ENCODE peak calls at places on chromosome 5, in six cellular contexts. One of them, this sample, is unnamed.

GRCh38 chr5:34490501-34491250 is 165.5 kb upstream of the RAI14 start:
- DNase-seq in central memory CD4-positive, alpha-beta T cell: no peak
- DNase-seq in LoVo: no peak
- DNase-seq in activated naive CD8-positive, alpha-beta T cell treated with anti-CD3 and anti-CD28 coated beads for 36 hours: no peak
- DNase-seq in GM04503: no peak
- DNase-seq in kidney tubule cell: no peak
- DNase-seq in this sample: no peak

GRCh38 chr5:78638423-78638822 is 10.1 kb downstream of the LHFPL2 start:
- DNase-seq in GM04503: peak; percentile 96
- DNase-seq in activated naive CD8-positive, alpha-beta T cell treated with anti-CD3 and anti-CD28 coated beads for 36 hours: no peak
- DNase-seq in LoVo: peak; percentile 56
- DNase-seq in central memory CD4-positive, alpha-beta T cell: no peak
- DNase-seq in kidney tubule cell: peak; percentile 100
- DNase-seq in this sample: peak; percentile 63

GRCh38 chr5:180172447-180173197 is 36.4 kb downstream of the RASGEF1C start:
- DNase-seq in kidney tubule cell: no peak
- DNase-seq in GM04503: no peak
- DNase-seq in central memory CD4-positive, alpha-beta T cell: no peak
- DNase-seq in LoVo: no peak
- DNase-seq in activated naive CD8-positive, alpha-beta T cell treated with anti-CD3 and anti-CD28 coated beads for 36 hours: no peak
- DNase-seq in this sample: no peak

GRCh38 chr5:527646-528591 is 3.7 kb upstream of the SLC9A3 start:
- DNase-seq in central memory CD4-positive, alpha-beta T cell: no peak
- DNase-seq in kidney tubule cell: no peak
- DNase-seq in GM04503: no peak
- DNase-seq in LoVo: no peak
- DNase-seq in activated naive CD8-positive, alpha-beta T cell treated with anti-CD3 and anti-CD28 coated beads for 36 hours: peak; percentile 46
- DNase-seq in this sample: no peak

GRCh38 chr5:4855889-4856288 is 284.2 kb upstream of the ADAMTS16 start:
- DNase-seq in kidney tubule cell: no peak
- DNase-seq in LoVo: no peak
- DNase-seq in GM04503: no peak
- DNase-seq in central memory CD4-positive, alpha-beta T cell: no peak
- DNase-seq in activated naive CD8-positive, alpha-beta T cell treated with anti-CD3 and anti-CD28 coated beads for 36 hours: no peak
- DNase-seq in this sample: no peak

GRCh38 chr5:64790210-64790609 is 21.5 kb downstream of the CWC27 start:
- DNase-seq in activated naive CD8-positive, alpha-beta T cell treated with anti-CD3 and anti-CD28 coated beads for 36 hours: no peak
- DNase-seq in central memory CD4-positive, alpha-beta T cell: no peak
- DNase-seq in LoVo: no peak
- DNase-seq in GM04503: no peak
- DNase-seq in kidney tubule cell: peak; percentile 60
- DNase-seq in this sample: no peak

GRCh38 chr5:12522116-12522515 is 617.9 kb upstream of the CTNND2 start:
- DNase-seq in activated naive CD8-positive, alpha-beta T cell treated with anti-CD3 and anti-CD28 coated beads for 36 hours: no peak
- DNase-seq in LoVo: no peak
- DNase-seq in kidney tubule cell: no peak
- DNase-seq in GM04503: no peak
- DNase-seq in central memory CD4-positive, alpha-beta T cell: no peak
- DNase-seq in this sample: no peak

GRCh38 chr5:2300861-2301610 is 418.3 kb upstream of the IRX4 start:
- DNase-seq in central memory CD4-positive, alpha-beta T cell: no peak
- DNase-seq in LoVo: no peak
- DNase-seq in GM04503: no peak
- DNase-seq in activated naive CD8-positive, alpha-beta T cell treated with anti-CD3 and anti-CD28 coated beads for 36 hours: no peak
- DNase-seq in kidney tubule cell: no peak
- DNase-seq in this sample: no peak

GRCh38 chr5:17218353-17219005 is 1.0 kb downstream of the BASP1 start:
- DNase-seq in kidney tubule cell: peak; percentile 58
- DNase-seq in central memory CD4-positive, alpha-beta T cell: no peak
- DNase-seq in activated naive CD8-positive, alpha-beta T cell treated with anti-CD3 and anti-CD28 coated beads for 36 hours: no peak
- DNase-seq in LoVo: no peak
- DNase-seq in GM04503: no peak
- DNase-seq in this sample: no peak

GRCh38 chr5:71778678-71779276 is 59.7 kb downstream of the CARTPT start:
- DNase-seq in activated naive CD8-positive, alpha-beta T cell treated with anti-CD3 and anti-CD28 coated beads for 36 hours: no peak
- DNase-seq in GM04503: no peak
- DNase-seq in kidney tubule cell: peak; percentile 43
- DNase-seq in LoVo: peak; percentile 42
- DNase-seq in central memory CD4-positive, alpha-beta T cell: no peak
- DNase-seq in this sample: no peak

GRCh38 chr5:157820593-157821252 is 38.2 kb downstream of the CLINT1 start:
- DNase-seq in central memory CD4-positive, alpha-beta T cell: peak; percentile 10
- DNase-seq in GM04503: no peak
- DNase-seq in LoVo: peak; percentile 49
- DNase-seq in kidney tubule cell: peak; percentile 38
- DNase-seq in activated naive CD8-positive, alpha-beta T cell treated with anti-CD3 and anti-CD28 coated beads for 36 hours: no peak
- DNase-seq in this sample: no peak

GRCh38 chr5:43572357-43572756 is 15.5 kb upstream of the PAIP1 start:
- DNase-seq in central memory CD4-positive, alpha-beta T cell: no peak
- DNase-seq in LoVo: peak; percentile 15
- DNase-seq in GM04503: no peak
- DNase-seq in kidney tubule cell: no peak
- DNase-seq in activated naive CD8-positive, alpha-beta T cell treated with anti-CD3 and anti-CD28 coated beads for 36 hours: no peak
- DNase-seq in this sample: no peak

GRCh38 chr5:172886974-172887491 is 53.0 kb downstream of the ERGIC1 start:
- DNase-seq in kidney tubule cell: peak; percentile 91
- DNase-seq in LoVo: no peak
- DNase-seq in central memory CD4-positive, alpha-beta T cell: no peak
- DNase-seq in GM04503: peak; percentile 96
- DNase-seq in activated naive CD8-positive, alpha-beta T cell treated with anti-CD3 and anti-CD28 coated beads for 36 hours: no peak
- DNase-seq in this sample: peak; percentile 98

GRCh38 chr5:124111886-124112285 is 599.9 kb downstream of the CSNK1G3 start:
- DNase-seq in central memory CD4-positive, alpha-beta T cell: no peak
- DNase-seq in kidney tubule cell: peak; percentile 50
- DNase-seq in activated naive CD8-positive, alpha-beta T cell treated with anti-CD3 and anti-CD28 coated beads for 36 hours: no peak
- DNase-seq in LoVo: no peak
- DNase-seq in GM04503: no peak
- DNase-seq in this sample: peak; percentile 28

GRCh38 chr5:76918539-76918938 is 34.3 kb upstream of the CRHBP start:
- DNase-seq in GM04503: no peak
- DNase-seq in LoVo: no peak
- DNase-seq in central memory CD4-positive, alpha-beta T cell: no peak
- DNase-seq in activated naive CD8-positive, alpha-beta T cell treated with anti-CD3 and anti-CD28 coated beads for 36 hours: no peak
- DNase-seq in kidney tubule cell: no peak
- DNase-seq in this sample: no peak

GRCh38 chr5:160269017-160269416 is 39.7 kb downstream of the FABP6 start:
- DNase-seq in kidney tubule cell: peak; percentile 61
- DNase-seq in central memory CD4-positive, alpha-beta T cell: no peak
- DNase-seq in LoVo: no peak
- DNase-seq in activated naive CD8-positive, alpha-beta T cell treated with anti-CD3 and anti-CD28 coated beads for 36 hours: no peak
- DNase-seq in GM04503: no peak
- DNase-seq in this sample: peak; percentile 25

GRCh38 chr5:147610798-147611197 is 100.9 kb upstream of the DPYSL3 start:
- DNase-seq in activated naive CD8-positive, alpha-beta T cell treated with anti-CD3 and anti-CD28 coated beads for 36 hours: no peak
- DNase-seq in GM04503: no peak
- DNase-seq in kidney tubule cell: no peak
- DNase-seq in LoVo: no peak
- DNase-seq in central memory CD4-positive, alpha-beta T cell: no peak
- DNase-seq in this sample: no peak

GRCh38 chr5:150626853-150627276 is 13.6 kb upstream of the SYNPO start:
- DNase-seq in LoVo: no peak
- DNase-seq in kidney tubule cell: peak; percentile 84
- DNase-seq in central memory CD4-positive, alpha-beta T cell: no peak
- DNase-seq in activated naive CD8-positive, alpha-beta T cell treated with anti-CD3 and anti-CD28 coated beads for 36 hours: no peak
- DNase-seq in GM04503: no peak
- DNase-seq in this sample: no peak

GRCh38 chr5:44388504-44389409 is 463 bp downstream of the FGF10 start:
- DNase-seq in LoVo: peak; percentile 41
- DNase-seq in kidney tubule cell: no peak
- DNase-seq in central memory CD4-positive, alpha-beta T cell: no peak
- DNase-seq in GM04503: no peak
- DNase-seq in activated naive CD8-positive, alpha-beta T cell treated with anti-CD3 and anti-CD28 coated beads for 36 hours: no peak
- DNase-seq in this sample: no peak

GRCh38 chr5:150505041-150505511 is 2.9 kb upstream of the NDST1 start:
- DNase-seq in activated naive CD8-positive, alpha-beta T cell treated with anti-CD3 and anti-CD28 coated beads for 36 hours: no peak
- DNase-seq in GM04503: no peak
- DNase-seq in LoVo: no peak
- DNase-seq in central memory CD4-positive, alpha-beta T cell: no peak
- DNase-seq in kidney tubule cell: peak; percentile 68
- DNase-seq in this sample: peak; percentile 37

GRCh38 chr5:42666821-42667325 is 89.7 kb upstream of the CCDC152 start:
- DNase-seq in GM04503: no peak
- DNase-seq in kidney tubule cell: no peak
- DNase-seq in central memory CD4-positive, alpha-beta T cell: no peak
- DNase-seq in LoVo: no peak
- DNase-seq in activated naive CD8-positive, alpha-beta T cell treated with anti-CD3 and anti-CD28 coated beads for 36 hours: no peak
- DNase-seq in this sample: no peak

GRCh38 chr5:77367733-77368132 is 124.4 kb downstream of the WDR41 start:
- DNase-seq in central memory CD4-positive, alpha-beta T cell: no peak
- DNase-seq in LoVo: peak; percentile 19
- DNase-seq in GM04503: no peak
- DNase-seq in activated naive CD8-positive, alpha-beta T cell treated with anti-CD3 and anti-CD28 coated beads for 36 hours: peak; percentile 7
- DNase-seq in kidney tubule cell: peak; percentile 30
- DNase-seq in this sample: no peak

GRCh38 chr5:74123928-74124327 is 497.9 kb downstream of the ARHGEF28 start:
- DNase-seq in kidney tubule cell: no peak
- DNase-seq in GM04503: no peak
- DNase-seq in central memory CD4-positive, alpha-beta T cell: no peak
- DNase-seq in LoVo: no peak
- DNase-seq in activated naive CD8-positive, alpha-beta T cell treated with anti-CD3 and anti-CD28 coated beads for 36 hours: no peak
- DNase-seq in this sample: no peak

GRCh38 chr5:180898621-180899246 is at the start of gene BTNL8:
- DNase-seq in kidney tubule cell: no peak
- DNase-seq in GM04503: no peak
- DNase-seq in activated naive CD8-positive, alpha-beta T cell treated with anti-CD3 and anti-CD28 coated beads for 36 hours: no peak
- DNase-seq in LoVo: peak; percentile 37
- DNase-seq in central memory CD4-positive, alpha-beta T cell: no peak
- DNase-seq in this sample: no peak

This sample was measured in skeletal muscle cell.